ENCODE peak calls at places on chromosomes 2 and 18, in six cellular contexts. M is endothelial cell of umbilical vein, Q is HCT116, O is sigmoid colon, W is HepG2, G is prostate gland. N is an unnamed sample.

GRCh38 chr2:230751062-230751461 is 38.4 kb downstream of the CAB39 start:
- DNase-seq in M (peak; percentile 24), Q (no peak), O (no peak), W (no peak), G (no peak), N (no peak)

GRCh38 chr2:100906131-100906530 is 86.2 kb downstream of the NPAS2 start:
- DNase-seq in M (peak; percentile 61), Q (no peak), O (no peak), W (no peak), G (no peak), N (no peak)

GRCh38 chr2:120902532-120903088 is 166.9 kb downstream of the GLI2 start:
- DNase-seq in M (no peak), Q (no peak), O (no peak), W (no peak), G (no peak), N (no peak)

GRCh38 chr2:98422449-98422848 is 22.2 kb upstream of the INPP4A start:
- DNase-seq in M (no peak), Q (no peak), O (no peak), W (no peak), G (no peak), N (no peak)

GRCh38 chr2:96772903-96773675 is 12.4 kb downstream of the CNNM4 start:
- DNase-seq in M (no peak), Q (no peak), O (no peak), W (no peak), G (no peak), N (peak; percentile 59)

GRCh38 chr2:100969998-100970397 is 32.1 kb upstream of the RPL31 start:
- DNase-seq in M (no peak), Q (no peak), O (peak; percentile 25), W (no peak), G (no peak), N (no peak)

GRCh38 chr2:8526403-8526696 is 155.5 kb upstream of the ID2 start:
- DNase-seq in M (no peak), Q (no peak), O (no peak), W (no peak), G (no peak), N (no peak)

GRCh38 chr2:9675369-9676351 is 44.9 kb upstream of the YWHAQ start:
- DNase-seq in M (peak; percentile 62), Q (no peak), O (no peak), W (no peak), G (no peak), N (no peak)

GRCh38 chr2:109193807-109194702 is 65.0 kb downstream of the SH3RF3 start:
- DNase-seq in M (no peak), Q (no peak), O (peak; percentile 33), W (no peak), G (no peak), N (no peak)

GRCh38 chr2:43576983-43577892 is 18.6 kb downstream of the THADA start:
- DNase-seq in M (peak; percentile 61), Q (no peak), O (no peak), W (peak; percentile 63), G (peak; percentile 27), N (no peak)

GRCh38 chr18:60082790-60083189 is 183.0 kb downstream of the PMAIP1 start:
- DNase-seq in M (no peak), Q (no peak), O (no peak), W (no peak), G (no peak), N (no peak)

GRCh38 chr2:70248810-70249438 is 496 bp upstream of the TIA1 start:
- DNase-seq in M (no peak), Q (no peak), O (peak; percentile 95), W (peak; percentile 88), G (peak; percentile 92), N (peak; percentile 93)

GRCh38 chr2:53130441-53130943 is 637.1 kb upstream of the CHAC2 start:
- DNase-seq in M (no peak), Q (no peak), O (no peak), W (no peak), G (no peak), N (no peak)

GRCh38 chr18:75209952-75210261 is 690 bp upstream of the TSHZ1 start:
- DNase-seq in M (no peak), Q (no peak), O (no peak), W (no peak), G (no peak), N (no peak)

GRCh38 chr2:221535824-221536223 is 36.3 kb downstream of the EPHA4 start:
- DNase-seq in M (no peak), Q (no peak), O (no peak), W (no peak), G (no peak), N (no peak)

GRCh38 chr2:160054984-160055725 is 7.3 kb downstream of the PLA2R1 start:
- DNase-seq in M (peak; percentile 64), Q (no peak), O (no peak), W (no peak), G (no peak), N (no peak)

GRCh38 chr18:2325308-2325849 is 245.9 kb downstream of the METTL4 start:
- DNase-seq in M (no peak), Q (no peak), O (no peak), W (no peak), G (no peak), N (no peak)

GRCh38 chr2:162072976-162073775 is 839 bp downstream of the DPP4 start:
- DNase-seq in M (peak; percentile 36), Q (no peak), O (peak; percentile 66), W (no peak), G (peak; percentile 11), N (no peak)

GRCh38 chr2:114442545-114442944 is at the start of gene DPP10:
- DNase-seq in M (no peak), Q (no peak), O (no peak), W (peak; percentile 13), G (no peak), N (no peak)

GRCh38 chr18:79784965-79785770 is 12.6 kb upstream of the KCNG2 start:
- DNase-seq in M (no peak), Q (no peak), O (peak; percentile 42), W (no peak), G (no peak), N (no peak)

GRCh38 chr2:64104944-64105343 is 39.3 kb downstream of the PELI1 start:
- DNase-seq in M (peak; percentile 72), Q (no peak), O (no peak), W (no peak), G (no peak), N (no peak)

DNA sequence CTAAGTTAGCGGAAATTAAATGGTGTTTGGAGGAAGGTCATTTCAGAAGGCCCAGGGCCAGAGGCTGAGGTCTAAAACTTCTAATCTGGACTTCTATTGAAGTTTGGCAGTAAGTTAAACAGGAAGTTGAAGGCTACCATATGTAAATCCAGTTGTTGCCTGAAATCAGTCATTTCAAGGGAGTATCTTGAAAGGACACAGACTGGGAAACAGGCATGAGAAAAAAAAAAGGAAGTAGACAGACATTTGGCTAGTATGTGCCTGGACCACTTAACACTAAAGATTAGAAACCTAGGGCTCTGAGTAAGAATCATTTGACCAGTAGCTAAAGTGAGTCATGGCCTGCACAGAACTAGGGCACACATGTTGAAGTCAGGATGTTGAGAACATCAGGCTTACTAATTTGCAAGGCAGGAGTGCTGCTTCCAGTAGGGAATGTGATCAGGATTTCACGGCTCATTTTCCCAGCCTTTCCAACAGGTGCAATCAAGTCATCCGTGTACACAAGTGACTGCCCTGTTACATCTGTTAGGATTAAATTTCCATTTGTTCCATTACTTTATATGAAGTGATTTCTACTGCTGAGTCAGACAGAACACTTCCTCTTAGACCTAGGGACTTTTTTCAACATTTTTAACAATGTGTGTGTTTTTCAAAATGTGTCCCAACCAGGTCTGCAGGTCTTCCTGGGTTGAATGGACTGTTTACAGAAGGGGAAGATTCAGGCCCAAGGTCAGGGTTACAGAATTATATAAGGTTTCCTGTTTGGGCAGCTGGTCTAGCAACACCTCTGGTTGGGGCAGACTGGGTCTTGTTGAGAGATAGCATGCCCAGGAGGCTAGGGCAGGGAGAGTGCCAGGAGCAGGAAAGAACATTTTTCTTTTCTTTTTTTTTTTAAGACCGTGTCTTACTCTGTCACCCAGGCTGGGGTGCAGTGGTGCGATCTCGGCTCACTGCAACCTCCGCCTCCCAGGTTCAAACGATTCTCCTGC is 145.6 kb downstream of the TGIF1 start:
- DNase-seq in M (peak; percentile 98), Q (no peak), O (peak; percentile 82), W (peak; percentile 92), G (peak; percentile 53), N (peak; percentile 45)
- TF ChIP-seq POLR2AphosphoS5 in M (peak; percentile 51), Q (peak; percentile 64), O (peak; percentile 95), W (peak; percentile 32), G (peak; percentile 71), N (peak; percentile 64)

GRCh38 chr2:196171248-196171871 is at the start of gene STK17B:
- DNase-seq in M (peak; percentile 94), Q (peak; percentile 88), O (peak; percentile 96), W (peak; percentile 89), G (peak; percentile 96), N (peak; percentile 96)

GRCh38 chr2:196169521-196169920 is 1.9 kb downstream of the STK17B start:
- DNase-seq in M (peak; percentile 16), Q (no peak), O (no peak), W (no peak), G (no peak), N (no peak)

GRCh38 chr2:196171946-196172345 is 568 bp upstream of the STK17B start:
- DNase-seq in M (peak; percentile 34), Q (no peak), O (no peak), W (no peak), G (no peak), N (no peak)

GRCh38 chr2:196170681-196171247 is 614 bp downstream of the STK17B start:
- DNase-seq in M (no peak), Q (no peak), O (no peak), W (peak; percentile 9), G (peak; percentile 23), N (no peak)

GRCh38 chr2:196170202-196170680 is 1.1 kb downstream of the STK17B start:
- DNase-seq in M (peak; percentile 75), Q (no peak), O (no peak), W (peak; percentile 28), G (peak; percentile 31), N (no peak)
- TF ChIP-seq POLR2A in M (no peak), Q (no peak), O (no peak), W (no peak), G (peak; percentile 33), N (no peak)

DNA sequence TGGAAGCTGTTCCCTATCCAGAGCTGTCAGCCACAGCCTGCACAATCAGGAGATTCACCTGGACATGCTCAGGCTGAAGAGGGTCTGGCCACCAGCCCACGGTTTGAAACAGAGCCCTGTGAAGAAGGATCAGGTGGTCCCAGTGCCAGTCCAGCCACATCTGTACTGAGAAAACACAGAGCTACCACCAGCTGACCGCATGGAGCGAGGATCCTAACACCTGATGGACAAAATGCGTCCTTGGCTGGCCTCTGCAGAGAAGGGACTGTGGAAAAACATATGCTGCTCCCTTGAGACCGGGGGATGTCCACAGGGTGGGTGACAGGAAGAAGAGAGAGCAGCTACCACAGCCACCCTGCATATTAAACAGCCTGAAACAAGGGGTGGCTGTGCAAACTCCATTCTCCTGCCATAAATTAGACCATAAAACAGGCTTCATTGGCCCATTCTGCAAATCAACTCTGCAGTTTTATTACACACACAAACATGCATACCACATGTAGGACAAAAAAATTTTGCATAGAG is 137.3 kb downstream of the BCL2 start:
- DNase-seq in M (no peak), Q (no peak), O (peak; percentile 84), W (no peak), G (no peak), N (no peak)
- H3K4me1 ChIP-seq in M (no peaks in the 10 kb centered on the region), Q (no peaks in the 10 kb centered on the region), O (no peaks in the 10 kb centered on the region), W (no peaks in the 10 kb centered on the region), G (peaks cover 9% of the 10 kb centered on the region), N (peaks cover 12% of the 10 kb centered on the region)

DNA sequence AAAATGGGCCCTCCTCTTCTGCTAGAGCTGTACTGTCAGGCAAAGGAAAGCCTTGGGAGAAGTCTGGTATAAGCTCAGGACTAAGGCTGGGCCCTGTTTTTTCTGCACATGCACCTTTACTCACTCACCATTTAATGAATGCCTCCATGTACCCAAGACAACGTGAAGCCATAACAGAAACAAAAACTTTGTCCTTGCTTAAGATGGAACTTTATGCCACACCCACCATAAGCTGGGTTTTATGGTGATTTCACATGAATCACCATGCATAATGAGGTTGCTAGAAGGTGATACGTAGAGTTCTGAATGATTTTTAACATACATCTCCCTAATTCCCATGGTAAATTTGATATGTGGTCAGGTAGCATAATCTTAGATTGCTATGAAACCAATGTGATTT is 63.7 kb upstream of the CYP26B1 start:
- DNase-seq in M (no peak), Q (no peak), O (no peak), W (no peak), G (no peak), N (no peak)
- TF ChIP-seq POLR2AphosphoS5 in M (no peak), Q (no peak), O (no peak), W (no peak), G (no peak), N (no peak)